ENCODE peak calls at places on chromosome 14, in four cellular contexts. Y is H1, T is GM12878, A is HepG2. X is an unnamed sample.

GRCh38 chr14:89674906-89675305 is 257.9 kb upstream of the FOXN3 start:
- DNase-seq in A (no peak), Y (no peak), T (no peak), X (no peak)

GRCh38 chr14:62251237-62251636 is 489.0 kb downstream of the SNAPC1 start:
- DNase-seq in Y (no peak), T (no peak), A (peak), X (no peak)

GRCh38 chr14:96754162-96754844 is 42.9 kb upstream of the VRK1 start:
- DNase-seq in Y (no peak), T (no peak), A (no peak), X (no peak)

GRCh38 chr14:23120405-23121251 is 1.6 kb upstream of the CEBPE start:
- DNase-seq in T (peak), Y (peak), A (peak), X (peak)

GRCh38 chr14:36289954-36290353 is 30.5 kb downstream of the MBIP start:
- DNase-seq in T (no peak), A (no peak), Y (no peak), X (no peak)

GRCh38 chr14:105283899-105284298 is 16.9 kb downstream of the BRF1 start:
- DNase-seq in T (no peak), A (no peak), Y (no peak), X (no peak)

GRCh38 chr14:22811752-22812151 is 3.5 kb downstream of the SLC7A7 start:
- DNase-seq in A (no peak), Y (no peak), T (no peak), X (no peak)

GRCh38 chr14:30906752-30907658 is 32.6 kb downstream of the COCH start:
- DNase-seq in A (peak), Y (no peak), T (no peak), X (peak)

GRCh38 chr14:104387385-104388010 is 192.1 kb upstream of the C14orf180 start:
- DNase-seq in Y (no peak), A (no peak), T (no peak), X (no peak)

GRCh38 chr14:101025656-101026055 is 122.1 kb upstream of the RTL1 start:
- DNase-seq in T (no peak), Y (no peak), A (no peak), X (no peak)

GRCh38 chr14:35400707-35401421 is 3.7 kb downstream of the NFKBIA start:
- DNase-seq in A (peak), Y (no peak), T (no peak), X (no peak)

GRCh38 chr14:65229431-65230286 is 127.3 kb upstream of the MAX start:
- DNase-seq in T (no peak), Y (peak), A (peak), X (peak)

GRCh38 chr14:44803239-44803905 is 158.4 kb downstream of the KLHL28 start:
- DNase-seq in Y (no peak), A (peak), T (peak), X (peak)

GRCh38 chr14:60632777-60633176 is 16.5 kb downstream of the SIX1 start:
- DNase-seq in T (peak), A (no peak), Y (no peak), X (no peak)

GRCh38 chr14:103861413-103862392 is 14.3 kb upstream of the PPP1R13B start:
- DNase-seq in A (no peak), T (no peak), Y (no peak), X (no peak)

GRCh38 chr14:29243355-29243754 is 476.8 kb downstream of the FOXG1 start:
- DNase-seq in Y (no peak), A (no peak), T (no peak), X (no peak)
- TF ChIP-seq CHD2 in Y (no peak), A (no peak), T (no peak), X (no peak)

GRCh38 chr14:67385618-67386017 is 25.5 kb downstream of the EIF2S1 start:
- DNase-seq in Y (no peak), T (no peak), A (no peak), X (no peak)

GRCh38 chr14:67389261-67389660 is 22.7 kb downstream of the PLEK2 start:
- DNase-seq in T (no peak), A (no peak), Y (no peak), X (no peak)

GRCh38 chr14:67390135-67390534 is 21.8 kb downstream of the PLEK2 start:
- DNase-seq in Y (no peak), A (no peak), T (no peak), X (no peak)

GRCh38 chr14:67385120-67385519 is 25.0 kb downstream of the EIF2S1 start:
- DNase-seq in A (no peak), T (no peak), Y (no peak), X (no peak)

GRCh38 chr14:67387195-67387594 is 24.8 kb downstream of the PLEK2 start:
- DNase-seq in T (no peak), Y (no peak), A (no peak), X (no peak)
- TF ChIP-seq TCF12 in T (no peak), Y (no peak), A (no peak), X (no peak)

DNA sequence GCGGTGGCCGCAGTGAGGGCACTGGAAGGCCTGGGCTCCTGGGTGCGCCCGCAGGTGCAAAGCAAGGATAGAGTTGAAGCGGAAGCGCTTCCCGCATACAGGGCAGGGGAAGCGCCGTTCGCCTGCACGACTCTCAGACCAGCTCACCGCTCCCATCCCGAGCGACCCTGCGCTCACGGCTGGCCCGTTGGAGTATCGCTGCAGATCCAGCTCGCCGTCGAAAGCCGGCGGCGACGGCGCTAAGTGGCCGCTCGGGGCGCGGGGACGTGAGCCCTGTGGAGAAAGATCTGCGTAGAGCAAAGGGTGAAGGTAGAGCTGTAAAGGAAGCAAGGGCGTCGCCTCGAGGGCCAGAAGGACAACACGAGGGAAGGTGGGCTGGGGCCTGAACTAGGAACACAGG is 5.4 kb downstream of the ZNF219 start:
- DNase-seq in T (no peak), A (no peak), Y (no peak), X (no peak)
- H3K4me3 ChIP-seq in T (no peak), A (no peak), Y (peak), X (no peak)

GRCh38 chr14:63510538-63510937 is 32.6 kb downstream of the PPP2R5E start:
- DNase-seq in A (no peak), Y (no peak), T (peak), X (no peak)

GRCh38 chr14:63499701-63500250 is 43.4 kb downstream of the PPP2R5E start:
- DNase-seq in Y (no peak), T (no peak), A (no peak), X (no peak)

GRCh38 chr14:63501429-63501828 is 41.7 kb downstream of the PPP2R5E start:
- DNase-seq in A (no peak), Y (no peak), T (no peak), X (no peak)

GRCh38 chr14:63508033-63508432 is 35.1 kb downstream of the PPP2R5E start:
- DNase-seq in Y (no peak), A (peak), T (no peak), X (no peak)

DNA sequence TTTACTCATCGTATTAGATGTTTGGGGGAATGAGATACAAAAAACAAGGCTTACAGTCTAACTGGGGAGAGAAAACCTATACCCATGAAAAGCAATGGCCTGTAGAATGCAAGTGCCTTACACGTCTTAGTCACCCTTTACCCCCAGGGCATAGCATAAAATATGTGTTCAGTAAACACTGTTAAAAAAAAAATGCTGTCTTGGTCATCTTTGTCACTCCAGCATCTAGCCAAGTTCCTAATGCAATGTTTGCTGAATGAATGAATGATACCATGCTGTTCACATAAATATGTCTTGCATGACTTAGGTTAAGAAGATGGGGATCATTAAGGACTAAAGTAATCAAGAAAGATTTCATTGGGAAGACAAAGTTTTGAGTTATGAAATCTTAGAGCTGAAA is 38.5 kb downstream of the PPP2R5E start:
- DNase-seq in Y (no peak), A (no peak), T (no peak), X (no peak)
- TF ChIP-seq CHD2 in Y (no peak), A (no peak), T (no peak), X (no peak)

DNA sequence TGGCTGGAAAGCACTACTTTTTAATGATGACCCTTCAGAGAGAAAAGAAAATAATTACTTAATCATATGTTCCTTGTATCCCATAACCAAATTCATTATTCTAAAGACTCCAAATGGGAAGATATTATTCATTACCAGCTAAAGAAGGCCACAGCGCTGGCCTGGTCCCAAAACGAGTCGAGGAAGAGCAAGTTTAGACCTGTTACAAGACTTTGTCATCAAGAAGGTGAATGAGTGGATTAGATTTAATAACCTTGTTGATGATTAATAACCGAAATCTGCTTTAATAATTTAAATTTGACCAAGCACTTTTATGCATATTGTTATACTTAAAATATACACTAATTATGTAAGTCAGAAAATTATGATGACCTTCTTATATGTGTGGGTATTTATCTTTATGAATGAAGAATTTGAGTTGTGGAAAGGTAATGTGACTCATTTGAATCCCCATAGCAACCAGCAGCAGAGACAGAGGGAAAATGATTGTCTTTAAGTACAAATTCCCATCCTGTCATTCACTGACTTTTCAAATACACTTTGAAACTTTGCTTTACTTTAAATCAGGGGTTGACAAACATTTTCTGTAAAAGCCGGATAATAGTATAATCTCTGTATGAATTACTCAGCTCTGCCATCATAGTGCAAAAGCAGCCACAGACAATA is 200.3 kb upstream of the NPAS3 start:
- DNase-seq in A (no peak), T (no peak), Y (no peak), X (no peak)
- TF ChIP-seq TCF12 in A (no peak), T (no peak), Y (no peak), X (no peak)

GRCh38 chr14:67575684-67576083 is 24.4 kb downstream of the PIGH start:
- DNase-seq in Y (no peak), T (no peak), A (no peak), X (no peak)
- H3K4me3 ChIP-seq in Y (no peak), T (no peak), A (no peak), X (no peak)

GRCh38 chr14:68395585-68395984 is 397.3 kb downstream of the ZFP36L1 start:
- DNase-seq in T (no peak), Y (no peak), A (no peak), X (no peak)

GRCh38 chr14:68393178-68393763 is 399.6 kb downstream of the ZFP36L1 start:
- DNase-seq in A (no peak), T (no peak), Y (no peak), X (no peak)

GRCh38 chr14:68392393-68393085 is 400.3 kb downstream of the ZFP36L1 start:
- DNase-seq in A (peak), Y (no peak), T (no peak), X (no peak)

GRCh38 chr14:68394719-68395117 is 398.1 kb downstream of the ZFP36L1 start:
- DNase-seq in Y (peak), A (no peak), T (no peak), X (no peak)

DNA sequence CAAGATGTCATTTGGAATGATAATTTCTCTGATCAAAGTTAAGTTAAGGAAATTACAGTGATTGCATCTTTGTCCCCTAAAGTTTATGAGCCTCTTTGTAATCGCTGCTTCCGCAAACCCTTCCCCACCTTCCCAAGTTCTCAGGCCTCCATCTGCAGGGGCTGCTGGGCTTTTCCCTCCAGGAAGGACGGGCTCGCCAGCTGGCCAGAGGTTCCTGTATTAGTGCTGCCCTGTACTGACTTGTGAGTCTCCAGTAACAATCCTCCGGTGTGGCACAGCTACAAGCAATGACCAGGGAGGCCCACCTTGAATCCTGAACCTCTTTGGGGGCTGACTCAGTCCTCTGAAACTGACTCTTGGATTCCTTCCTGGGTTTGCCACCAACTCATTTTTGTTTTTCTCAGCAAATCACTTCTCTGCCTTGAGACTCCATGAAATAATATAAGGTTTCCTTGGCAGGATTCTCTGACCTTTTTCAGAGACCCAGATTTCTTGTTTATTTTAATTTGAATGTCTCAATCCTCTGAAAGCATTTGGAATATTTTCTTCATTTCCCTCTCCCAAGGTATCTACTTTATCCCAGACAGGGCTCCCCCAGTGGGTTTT is 398.7 kb downstream of the ZFP36L1 start:
- DNase-seq in T (no peak), Y (no peak), A (no peak), X (no peak)
- TF ChIP-seq CHD2 in T (no peak), Y (no peak), A (no peak), X (no peak)

X was measured in SK-N-SH.